ENCODE peak calls at places on chromosomes 4 and X, in five cellular contexts. I, M, E, F and Q are unnamed samples.

GRCh38 chr4:6527259-6527658 is 47.7 kb upstream of the MAN2B2 start:
- DNase-seq in I (no peak), M (no peak), E (no peak), F (no peak), Q (peak; percentile 41)

GRCh38 chr4:173415885-173416658 is 17.2 kb upstream of the SCRG1 start:
- DNase-seq in F (no peak), M (peak; percentile 16), E (no peak), I (peak; percentile 85), Q (no peak)

GRCh38 chrX:13087322-13088154 is 43.1 kb upstream of the FAM9C start:
- DNase-seq in I (no peak), F (no peak), E (peak; percentile 54), M (no peak), Q (no peak)

GRCh38 chr4:47836655-47837581 is 949 bp downstream of the CORIN start:
- DNase-seq in M (peak; percentile 95), I (peak; percentile 85), E (peak; percentile 83), F (peak; percentile 92), Q (peak; percentile 77)

GRCh38 chr4:118968006-118968405 is 79.4 kb downstream of the SYNPO2 start:
- DNase-seq in F (peak; percentile 75), E (peak; percentile 73), I (peak; percentile 57), M (peak; percentile 86), Q (no peak)

GRCh38 chr4:108172231-108172779 is 3.6 kb upstream of the LEF1 start:
- DNase-seq in M (peak; percentile 33), E (no peak), F (peak; percentile 18), I (no peak), Q (no peak)

GRCh38 chrX:101057095-101057714 is 5.3 kb upstream of the TRMT2B start:
- DNase-seq in I (no peak), E (no peak), M (no peak), F (peak; percentile 64), Q (no peak)

GRCh38 chr4:161252520-161253141 is 911.2 kb downstream of the FSTL5 start:
- DNase-seq in F (peak; percentile 12), I (no peak), M (peak; percentile 35), E (peak; percentile 29), Q (no peak)

GRCh38 chrX:107207089-107207488 is 678 bp downstream of the DNAAF6 start:
- DNase-seq in F (no peak), E (no peak), I (no peak), M (no peak), Q (no peak)

GRCh38 chrX:153636716-153637115 is 10.3 kb upstream of the DUSP9 start:
- DNase-seq in I (no peak), F (no peak), E (no peak), M (no peak), Q (no peak)

GRCh38 chr4:3762753-3763511 is 3.3 kb upstream of the ADRA2C start:
- DNase-seq in I (no peak), M (no peak), E (no peak), F (no peak), Q (no peak)

GRCh38 chr4:125225806-125226205 is 88.9 kb upstream of the FAT4 start:
- DNase-seq in M (no peak), F (no peak), E (no peak), I (no peak), Q (no peak)

GRCh38 chr4:138835833-138836521 is 179.6 kb upstream of the NOCT start:
- DNase-seq in M (no peak), E (peak; percentile 49), F (peak; percentile 42), I (no peak), Q (no peak)

GRCh38 chr4:37601527-37601926 is 84.6 kb downstream of the RELL1 start:
- DNase-seq in M (no peak), I (peak; percentile 59), E (peak; percentile 72), F (peak; percentile 74), Q (no peak)

GRCh38 chrX:7077241-7077909 is 70.1 kb upstream of the STS start:
- DNase-seq in M (no peak), E (no peak), I (no peak), F (no peak), Q (no peak)

GRCh38 chr4:62394751-62395150 is 1194.6 kb downstream of the ADGRL3 start:
- DNase-seq in E (no peak), M (no peak), F (no peak), I (no peak), Q (no peak)

GRCh38 chrX:39592776-39593175 is 505.0 kb downstream of the BCOR start:
- DNase-seq in F (peak; percentile 56), M (no peak), I (no peak), E (no peak), Q (no peak)

GRCh38 chrX:148573119-148573518 is 72.7 kb downstream of the AFF2 start:
- DNase-seq in E (no peak), M (peak; percentile 55), F (no peak), I (no peak), Q (no peak)

GRCh38 chr4:177511611-177512010 is 69.4 kb upstream of the AGA start:
- DNase-seq in M (no peak), I (no peak), F (no peak), E (peak; percentile 92), Q (no peak)

GRCh38 chrX:153966283-153966688 is 5.3 kb downstream of the HCFC1 start:
- DNase-seq in M (no peak), F (peak; percentile 46), E (no peak), I (no peak), Q (no peak)

GRCh38 chrX:80011522-80011921 is 3.0 kb upstream of the TBX22 start:
- DNase-seq in E (no peak), M (no peak), I (no peak), F (no peak), Q (no peak)

GRCh38 chr4:104860227-104861123 is 286.2 kb upstream of the TET2 start:
- DNase-seq in F (peak; percentile 59), M (peak; percentile 89), E (peak; percentile 71), I (no peak), Q (no peak)

GRCh38 chrX:72126048-72126415 is 5.7 kb downstream of the RTL5 start:
- DNase-seq in F (no peak), E (no peak), M (no peak), I (no peak), Q (no peak)

GRCh38 chrX:72127332-72127731 is 4.4 kb downstream of the RTL5 start:
- DNase-seq in F (no peak), E (no peak), M (no peak), I (no peak), Q (no peak)

GRCh38 chrX:72126539-72127140 is 5.1 kb downstream of the RTL5 start:
- DNase-seq in M (peak; percentile 74), F (peak; percentile 84), I (peak; percentile 79), E (peak; percentile 70), Q (no peak)

GRCh38 chrX:72124540-72125201 is 7.0 kb downstream of the RTL5 start:
- DNase-seq in I (no peak), F (no peak), M (no peak), E (no peak), Q (no peak)

DNA sequence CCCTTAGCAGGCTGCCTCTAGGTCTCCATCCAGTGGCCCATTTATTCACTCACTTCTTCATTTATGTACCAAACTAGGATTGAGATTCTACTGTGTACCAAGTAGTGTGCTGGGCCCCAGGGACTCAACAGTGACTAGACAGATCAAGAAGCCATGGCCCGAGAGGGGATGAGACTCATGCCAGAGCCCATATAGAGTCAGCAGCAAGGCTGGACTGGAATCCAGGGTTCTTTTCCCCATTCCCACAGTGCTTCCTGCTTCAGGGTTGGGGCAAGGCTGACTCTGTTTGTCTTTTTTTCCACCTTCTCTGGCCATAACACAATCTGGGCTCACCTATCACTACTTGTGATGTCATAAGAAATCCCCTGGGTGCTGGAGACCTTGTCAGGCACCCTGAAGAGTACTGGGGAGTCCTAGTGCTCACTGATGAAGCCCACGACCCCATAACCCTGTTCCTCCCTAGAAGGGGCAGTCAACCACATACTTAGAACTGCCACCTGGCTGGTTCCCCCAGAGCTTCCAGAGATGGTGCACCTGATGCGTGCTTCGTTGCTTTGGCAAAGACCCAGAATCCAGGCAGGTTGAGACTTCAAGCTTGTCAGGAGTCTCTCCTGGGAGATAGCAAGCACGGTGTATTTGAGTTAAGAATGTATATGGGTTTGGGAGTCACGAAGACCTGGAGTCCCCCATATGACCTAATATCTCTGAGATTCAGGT is 6.2 kb downstream of the RTL5 start:
- DNase-seq in E (no peak), F (no peak), I (no peak), M (no peak), Q (no peak)
- H3K4me1 ChIP-seq in E (peaks cover 3% of the 10 kb centered on the region), F (peaks cover 20% of the 10 kb centered on the region), I (peaks cover 62% of the 10 kb centered on the region), M (peaks cover 9% of the 10 kb centered on the region), Q (peaks cover 3% of the 10 kb centered on the region)

GRCh38 chrX:150704030-150704613 is 10.9 kb downstream of the MTMR1 start:
- DNase-seq in E (no peak), M (no peak), I (no peak), F (peak; percentile 81), Q (no peak)
- H3K27ac ChIP-seq in E (no peak overlapping the region), M (no peak overlapping the region), I (no peak overlapping the region), F (peak overlapping the region; percentile 92), Q (peak overlapping the region; percentile 21)

GRCh38 chr4:77201857-77202256 is 44.9 kb downstream of the CCNG2 start:
- DNase-seq in E (peak; percentile 27), F (peak; percentile 36), I (no peak), M (no peak), Q (no peak)
- H3K4me1 ChIP-seq in E (no peaks in the 10 kb centered on the region), F (peaks cover 16% of the 10 kb centered on the region), I (no peaks in the 10 kb centered on the region), M (no peaks in the 10 kb centered on the region), Q (peaks cover 26% of the 10 kb centered on the region)

GRCh38 chr4:140448162-140448561 is 20.7 kb upstream of the CLGN start:
- DNase-seq in F (no peak), I (no peak), E (no peak), M (no peak), Q (no peak)
- H3K27ac ChIP-seq in F (no peak overlapping the region), I (no peak overlapping the region), E (no peak overlapping the region), M (no peak overlapping the region), Q (no peak overlapping the region)

DNA sequence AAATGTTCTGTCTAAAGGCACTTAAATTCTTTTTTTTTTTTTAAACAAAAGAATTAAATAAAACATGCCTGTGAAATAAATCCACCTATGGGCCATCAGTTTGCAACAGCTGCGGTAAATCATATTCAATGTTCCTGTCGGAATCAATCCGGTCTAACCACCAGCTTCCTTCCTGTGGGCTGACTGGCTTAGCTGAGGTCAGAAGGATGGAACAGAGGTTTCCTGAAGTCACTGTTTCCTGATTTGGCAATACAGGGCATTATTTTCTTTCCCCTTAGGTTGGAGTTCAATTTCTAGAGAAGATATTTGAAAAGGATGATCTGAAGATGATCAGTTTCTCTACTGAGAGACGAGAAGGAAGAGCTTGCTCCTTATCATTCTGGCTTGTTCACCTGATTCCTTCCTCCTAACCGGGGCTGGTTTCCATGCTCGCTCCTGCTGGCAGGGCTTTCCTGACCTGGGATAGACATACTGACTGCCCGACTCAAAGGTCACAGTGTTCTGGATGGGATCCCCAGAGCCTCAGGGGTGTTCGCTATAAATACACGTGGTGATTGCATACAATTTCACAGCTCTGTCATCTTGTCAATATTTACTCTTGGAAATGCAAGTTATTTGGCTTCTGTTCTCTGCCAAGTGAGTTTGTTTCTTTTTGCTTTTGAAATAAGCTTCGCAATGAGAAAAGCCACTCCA is 21.7 kb downstream of the PDLIM3 start:
- DNase-seq in I (no peak), E (no peak), F (no peak), M (no peak), Q (no peak)
- H3K4me1 ChIP-seq in I (peaks cover 13% of the 10 kb centered on the region), E (no peaks in the 10 kb centered on the region), F (peaks cover 11% of the 10 kb centered on the region), M (no peaks in the 10 kb centered on the region), Q (peaks cover 5% of the 10 kb centered on the region)

GRCh38 chr4:106569151-106570029 is 200.8 kb upstream of the GIMD1 start:
- DNase-seq in I (no peak), E (no peak), M (no peak), F (peak; percentile 53), Q (no peak)

DNA sequence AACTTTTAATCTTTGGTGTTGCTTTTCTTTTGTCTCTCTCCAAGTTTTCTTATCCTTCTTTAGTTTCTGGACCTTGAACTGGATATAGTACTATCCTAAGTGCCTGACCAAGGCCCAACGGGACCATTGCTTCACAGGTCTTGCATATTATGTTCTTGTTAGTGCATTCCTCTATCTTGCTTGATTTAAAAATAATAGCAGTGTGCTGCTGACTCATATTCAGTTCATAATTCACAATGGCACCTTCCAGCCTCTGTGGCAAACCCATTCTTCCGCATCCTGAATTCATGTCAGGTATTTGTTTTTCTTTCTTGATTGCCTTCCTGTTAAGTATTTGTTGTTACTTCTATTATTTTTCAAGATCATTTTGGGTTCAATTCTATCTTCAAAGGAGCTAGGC is 197.1 kb upstream of the GIMD1 start:
- DNase-seq in M (no peak), E (no peak), F (peak; percentile 1), I (no peak), Q (no peak)
- H3K27ac ChIP-seq in M (no peak overlapping the region), E (no peak overlapping the region), F (no peak overlapping the region), I (no peak overlapping the region), Q (no peak overlapping the region)